ENCODE peak calls at places on chromosomes 16 and 17, in eight cellular contexts. L is tibial nerve, H is K562, R is stomach, W is transverse colon, E is A549, F is body of pancreas, Q is ovary. A is an unnamed sample. For H3K4me1, the result is how much of the 10 kb centered on the place peaks cover.

GRCh38 chr16:27210174-27210573 is 6.8 kb downstream of the KDM8 start:
- DNase-seq in L (no peak), H (no peak), R (no peak), W (no peak), E (no peak), F (no peak), Q (no peak), A (no peak)

GRCh38 chr17:40472733-40473452 is 28.5 kb downstream of the TNS4 start:
- DNase-seq in L (no peak), H (no peak), R (no peak), W (no peak), E (no peak), F (no peak), Q (no peak), A (no peak)

GRCh38 chr16:47058295-47059086 is 85.0 kb upstream of the DNAJA2 start:
- DNase-seq in L (no peak), H (peak), R (no peak), W (peak), E (no peak), F (no peak), Q (peak), A (peak)

GRCh38 chr17:4497101-4497824 is 1.4 kb upstream of the SPNS2 start:
- DNase-seq in L (no peak), H (no peak), R (no peak), W (no peak), E (peak), F (peak), Q (no peak), A (peak)

GRCh38 chr16:25264599-25264998 is 7.0 kb upstream of the ZKSCAN2 start:
- DNase-seq in L (no peak), H (peak), R (no peak), W (no peak), E (no peak), F (no peak), Q (no peak), A (no peak)

GRCh38 chr17:72399608-72400487 is 279.0 kb downstream of the SOX9 start:
- DNase-seq in L (no peak), H (no peak), R (peak), W (no peak), E (no peak), F (peak), Q (no peak), A (no peak)

GRCh38 chr17:56815711-56816110 is 18.0 kb downstream of the C17orf67 start:
- DNase-seq in L (no peak), H (no peak), R (no peak), W (no peak), E (no peak), F (no peak), Q (no peak), A (no peak)

GRCh38 chr16:55115506-55115905 is 184.8 kb downstream of the IRX5 start:
- DNase-seq in L (no peak), H (no peak), R (no peak), W (no peak), E (no peak), F (no peak), Q (no peak), A (no peak)

GRCh38 chr17:62981933-62982332 is 15.9 kb downstream of the TANC2 start:
- DNase-seq in L (no peak), H (no peak), R (no peak), W (no peak), E (no peak), F (no peak), Q (no peak), A (no peak)

GRCh38 chr17:78798695-78799559 is 16.9 kb upstream of the CYTH1 start:
- DNase-seq in L (no peak), H (no peak), R (no peak), W (no peak), E (no peak), F (no peak), Q (no peak), A (no peak)

GRCh38 chr17:57384219-57384618 is 127.9 kb downstream of the MSI2 start:
- DNase-seq in L (no peak), H (no peak), R (no peak), W (no peak), E (no peak), F (no peak), Q (no peak), A (no peak)

GRCh38 chr16:19907161-19907992 is 22.7 kb upstream of the GPRC5B start:
- DNase-seq in L (peak), H (peak), R (peak), W (peak), E (peak), F (peak), Q (peak), A (peak)

GRCh38 chr16:72857841-72858594 is 189.9 kb downstream of the ZFHX3 start:
- DNase-seq in L (no peak), H (no peak), R (no peak), W (no peak), E (no peak), F (no peak), Q (no peak), A (no peak)

GRCh38 chr16:63890072-63890471 is 1231.8 kb downstream of the CDH11 start:
- DNase-seq in L (peak), H (no peak), R (no peak), W (no peak), E (no peak), F (peak), Q (no peak), A (peak)

GRCh38 chr16:50351116-50351515 is 17.7 kb downstream of the BRD7 start:
- DNase-seq in L (no peak), H (no peak), R (no peak), W (no peak), E (no peak), F (no peak), Q (no peak), A (no peak)

GRCh38 chr16:88936008-88936912 is 40.7 kb downstream of the CBFA2T3 start:
- DNase-seq in L (peak), H (no peak), R (no peak), W (peak), E (peak), F (peak), Q (no peak), A (no peak)

GRCh38 chr17:38798614-38799500 is 499 bp downstream of the PIP4K2B start:
- DNase-seq in L (peak), H (peak), R (peak), W (peak), E (peak), F (peak), Q (no peak), A (peak)

GRCh38 chr17:16923097-16923903 is 48.6 kb downstream of the TNFRSF13B start:
- DNase-seq in L (no peak), H (no peak), R (peak), W (peak), E (no peak), F (peak), Q (no peak), A (no peak)

GRCh38 chr17:72305472-72305871 is 184.7 kb downstream of the SOX9 start:
- DNase-seq in L (no peak), H (no peak), R (no peak), W (no peak), E (no peak), F (no peak), Q (no peak), A (no peak)

GRCh38 chr17:17091856-17092756 is 49.8 kb downstream of the MPRIP start:
- DNase-seq in L (no peak), H (no peak), R (no peak), W (no peak), E (no peak), F (no peak), Q (peak), A (no peak)

GRCh38 chr16:2527071-2527783 is 4.0 kb downstream of the CEMP1 start:
- DNase-seq in L (no peak), H (no peak), R (no peak), W (no peak), E (no peak), F (no peak), Q (no peak), A (no peak)

GRCh38 chr17:2749058-2749783 is at the start of gene CCDC92B:
- DNase-seq in L (no peak), H (no peak), R (no peak), W (no peak), E (no peak), F (no peak), Q (no peak), A (no peak)

GRCh38 chr16:67884684-67885083 is at the start of gene NRN1L:
- DNase-seq in L (peak), H (peak), R (peak), W (peak), E (no peak), F (peak), Q (peak), A (peak)

GRCh38 chr17:39823407-39824054 is 40.6 kb downstream of the IKZF3 start:
- DNase-seq in L (no peak), H (no peak), R (no peak), W (no peak), E (no peak), F (no peak), Q (no peak), A (no peak)

GRCh38 chr16:76535-77272 is 1.3 kb upstream of the MPG start:
- DNase-seq in L (peak), H (peak), R (peak), W (peak), E (peak), F (peak), Q (peak), A (peak)

GRCh38 chr16:11233727-11234376 is 22.2 kb downstream of the SOCS1 start:
- DNase-seq in L (no peak), H (peak), R (no peak), W (peak), E (no peak), F (no peak), Q (no peak), A (no peak)

GRCh38 chr16:27242398-27242797 is 26.2 kb downstream of the NSMCE1 start:
- DNase-seq in L (no peak), H (no peak), R (no peak), W (no peak), E (no peak), F (no peak), Q (no peak), A (no peak)

GRCh38 chr16:75289189-75289588 is 37.8 kb upstream of the BCAR1 start:
- DNase-seq in L (no peak), H (no peak), R (no peak), W (no peak), E (no peak), F (peak), Q (no peak), A (no peak)

GRCh38 chr17:2853722-2854580 is 57.7 kb downstream of the RAP1GAP2 start:
- DNase-seq in L (no peak), H (peak), R (peak), W (peak), E (peak), F (peak), Q (no peak), A (no peak)

GRCh38 chr17:68585643-68586042 is 15.5 kb downstream of the FAM20A start:
- DNase-seq in L (no peak), H (no peak), R (no peak), W (no peak), E (no peak), F (no peak), Q (no peak), A (no peak)

GRCh38 chr17:77881545-77881944 is 77.0 kb upstream of the TNRC6C start:
- DNase-seq in L (peak), H (peak), R (peak), W (peak), E (no peak), F (peak), Q (no peak), A (peak)

GRCh38 chr17:7327056-7327455 is 2.1 kb downstream of the NEURL4 start:
- DNase-seq in L (no peak), H (no peak), R (no peak), W (no peak), E (no peak), F (no peak), Q (no peak), A (no peak)

GRCh38 chr17:7326186-7326585 is 2.9 kb downstream of the NEURL4 start:
- DNase-seq in L (no peak), H (no peak), R (no peak), W (no peak), E (no peak), F (no peak), Q (no peak), A (no peak)

GRCh38 chr17:7328009-7328408 is 1.1 kb downstream of the NEURL4 start:
- DNase-seq in L (no peak), H (no peak), R (no peak), W (no peak), E (no peak), F (no peak), Q (no peak), A (no peak)

GRCh38 chr17:7328840-7329359 is at the start of gene NEURL4:
- DNase-seq in L (no peak), H (no peak), R (no peak), W (no peak), E (no peak), F (no peak), Q (no peak), A (peak)

GRCh38 chr17:7327501-7327900 is 1.6 kb downstream of the NEURL4 start:
- DNase-seq in L (no peak), H (no peak), R (no peak), W (no peak), E (no peak), F (peak), Q (no peak), A (no peak)
- TF ChIP-seq POLR2A in L (no peak), H (no peak), R (no peak), W (no peak), E (peak), F (no peak), Q (no peak), A (no peak)

GRCh38 chr16:13120557-13120956 is 219.2 kb downstream of the SHISA9 start:
- DNase-seq in L (no peak), H (no peak), R (no peak), W (no peak), E (no peak), F (no peak), Q (no peak), A (no peak)

GRCh38 chr16:13118091-13118490 is 216.7 kb downstream of the SHISA9 start:
- DNase-seq in L (no peak), H (no peak), R (no peak), W (no peak), E (no peak), F (no peak), Q (no peak), A (no peak)

GRCh38 chr16:13122074-13122473 is 220.7 kb downstream of the SHISA9 start:
- DNase-seq in L (no peak), H (no peak), R (no peak), W (no peak), E (no peak), F (no peak), Q (no peak), A (no peak)

DNA sequence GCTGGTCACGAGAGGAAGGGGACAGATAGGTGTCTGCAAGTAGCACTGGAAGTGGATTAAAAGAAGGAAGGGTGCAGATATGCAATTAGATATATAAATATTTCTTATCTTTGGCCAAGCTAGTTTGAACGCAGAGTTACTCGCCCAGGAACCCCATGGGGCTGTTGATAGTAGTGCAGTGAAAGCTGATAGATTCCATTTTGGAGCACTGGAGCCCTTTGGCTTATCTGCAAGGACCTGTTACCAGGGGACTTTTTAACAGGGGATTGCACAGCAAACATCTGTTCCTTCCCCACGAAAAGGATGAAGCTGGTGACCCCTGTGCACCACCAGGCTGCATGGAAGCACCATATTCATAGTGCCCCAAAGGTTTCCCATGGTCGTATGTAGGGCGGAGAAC is 218.7 kb downstream of the SHISA9 start:
- DNase-seq in L (no peak), H (no peak), R (no peak), W (no peak), E (no peak), F (no peak), Q (no peak), A (no peak)
- H3K4me1 ChIP-seq in L (under half), H (under half), R (under half), W (under half), E (under half), F (under half), Q (under half), A (under half)

DNA sequence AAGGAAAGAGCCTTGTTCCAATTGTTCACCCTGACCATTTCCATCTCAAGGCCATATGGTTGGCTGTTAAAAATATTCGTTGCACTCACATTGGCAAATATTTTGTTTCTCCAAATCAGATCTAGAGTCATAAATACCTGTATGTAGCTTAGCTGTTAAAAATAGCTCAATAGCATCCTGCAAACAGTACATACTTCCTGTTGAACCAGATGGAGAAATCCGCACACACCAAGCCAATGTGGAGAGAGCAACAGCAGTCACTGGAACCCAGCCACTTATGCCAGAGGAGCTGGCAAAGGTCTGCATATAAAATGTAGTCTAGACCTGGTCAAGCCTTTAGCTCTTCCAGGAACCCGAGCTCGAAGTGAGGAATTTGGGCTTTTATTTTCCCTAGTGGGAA is 146.4 kb upstream of the KCNJ16 start:
- DNase-seq in L (no peak), H (no peak), R (no peak), W (no peak), E (no peak), F (peak), Q (no peak), A (no peak)
- TF ChIP-seq POLR2A in L (no peak), H (no peak), R (no peak), W (no peak), E (no peak), F (no peak), Q (no peak), A (no peak)

DNA sequence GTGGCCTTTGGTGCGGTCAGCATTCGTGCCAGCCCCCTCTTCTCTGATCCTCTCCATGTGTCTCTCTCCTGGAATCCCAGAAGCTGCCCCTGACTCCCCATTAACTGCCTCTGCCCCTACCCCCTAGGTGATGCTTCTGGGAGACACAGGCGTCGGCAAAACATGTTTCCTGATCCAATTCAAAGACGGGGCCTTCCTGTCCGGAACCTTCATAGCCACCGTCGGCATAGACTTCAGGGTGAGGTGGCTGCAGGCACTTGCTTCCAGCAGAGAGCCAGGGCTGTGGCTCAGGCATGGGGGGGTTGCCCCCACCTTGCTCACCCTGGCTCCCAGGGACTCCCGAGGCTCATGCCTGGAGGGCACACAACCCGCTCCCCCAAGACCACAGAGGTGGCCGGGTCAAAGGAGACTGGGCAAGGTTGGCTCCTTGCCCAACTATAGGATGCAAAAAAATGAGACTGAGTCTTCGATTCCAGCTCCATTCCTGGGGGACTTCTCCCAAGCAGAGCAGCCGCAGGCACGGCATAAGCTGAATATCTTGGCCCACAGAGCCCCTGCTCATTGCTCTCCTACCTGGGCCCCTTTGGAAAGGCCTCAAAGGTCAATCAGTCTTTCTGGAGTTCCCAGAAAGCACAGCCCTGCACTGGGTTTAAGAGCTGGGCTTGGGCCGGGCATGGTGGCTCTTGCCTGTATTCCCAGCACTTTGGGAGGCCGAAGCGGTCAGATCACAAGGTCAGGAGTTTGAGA is 3.8 kb downstream of the RAB37 start:
- DNase-seq in L (no peak), H (no peak), R (no peak), W (no peak), E (no peak), F (no peak), Q (no peak), A (no peak)
- H3K4me1 ChIP-seq in L (half or more), H (under half), R (half or more), W (under half), E (under half), F (under half), Q (under half), A (under half)

DNA sequence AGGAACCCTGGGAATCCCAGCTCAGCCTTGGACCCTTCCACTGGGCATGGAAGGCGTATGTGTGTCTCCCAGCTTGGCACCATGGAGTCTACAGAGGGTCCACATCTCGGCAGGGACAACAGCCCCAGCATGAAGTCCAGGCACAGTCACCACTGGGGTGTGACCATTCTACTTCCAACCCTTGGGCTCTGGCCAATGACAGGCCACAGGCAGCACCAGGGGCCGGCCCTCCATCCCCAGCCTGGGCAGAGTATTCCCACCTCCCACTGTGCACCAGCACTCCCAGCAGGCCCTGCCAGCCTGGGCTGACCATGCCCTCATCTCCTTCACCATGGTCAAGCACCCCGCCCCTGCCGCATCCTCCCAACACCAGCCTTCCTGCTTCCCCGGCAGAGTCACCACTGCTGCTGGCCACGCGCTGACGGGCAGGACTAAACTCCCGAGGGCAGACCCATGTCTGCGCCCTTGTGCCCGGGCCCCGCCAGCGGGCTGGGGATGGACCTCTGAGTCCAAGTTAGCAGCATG is 9.5 kb upstream of the PPP1R27 start:
- DNase-seq in L (no peak), H (no peak), R (no peak), W (no peak), E (no peak), F (no peak), Q (no peak), A (no peak)
- TF ChIP-seq POLR2A in L (no peak), H (peak), R (no peak), W (no peak), E (no peak), F (no peak), Q (no peak), A (no peak)

DNA sequence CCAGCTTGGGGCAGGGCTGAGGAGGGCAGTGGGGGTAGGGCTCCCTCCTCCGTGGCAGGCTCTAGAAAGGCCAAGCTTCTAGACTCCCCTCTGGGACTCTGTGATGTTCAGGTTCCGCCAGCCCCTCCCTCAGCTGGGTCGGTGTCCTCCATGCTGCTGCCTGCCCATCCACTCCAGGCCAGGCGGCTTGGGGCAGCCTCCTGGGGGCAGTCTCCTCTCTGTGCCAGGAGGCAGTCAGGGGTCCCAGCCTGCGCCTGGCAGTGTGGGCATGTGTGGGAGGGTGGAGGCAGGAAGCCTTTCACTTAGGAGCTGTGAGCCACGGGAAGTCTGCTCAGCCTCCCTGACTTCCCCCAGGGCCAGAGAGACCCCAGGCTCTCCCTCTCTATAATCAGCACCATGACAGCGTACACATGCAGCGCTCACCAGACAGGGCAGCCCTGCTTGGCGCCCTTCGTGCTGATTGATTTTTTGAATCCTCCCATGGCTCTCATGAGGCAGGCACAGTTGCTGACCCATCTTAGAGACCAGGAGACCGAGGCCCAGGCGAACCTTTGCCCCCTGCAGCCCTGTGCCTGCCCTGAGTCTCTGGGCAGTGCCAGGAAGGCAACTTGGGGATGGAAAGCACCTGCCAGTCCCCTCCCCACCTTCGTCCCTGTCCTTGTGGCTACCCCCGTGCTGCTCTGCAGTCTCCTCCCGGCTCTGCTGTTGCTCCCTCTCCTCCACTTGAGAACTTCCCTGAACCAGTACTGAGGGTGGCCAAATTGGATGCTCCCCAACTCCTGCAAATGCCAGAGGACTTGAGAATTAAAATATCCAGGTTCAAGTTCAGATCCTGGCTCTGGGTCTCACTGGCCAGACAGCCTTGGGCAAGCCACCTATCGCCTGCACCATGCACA is 234.7 kb upstream of the GSE1 start:
- DNase-seq in L (no peak), H (no peak), R (no peak), W (no peak), E (no peak), F (no peak), Q (no peak), A (no peak)
- H3K4me1 ChIP-seq in L (under half), H (half or more), R (half or more), W (under half), E (under half), F (under half), Q (under half), A (under half)

A was measured in adrenal gland.